ENCODE peak calls at places on chromosomes 16 and 17, in seven cellular contexts. N, P, F, O, A, D and S are unnamed samples.
A peak's percentile ranks its signal among the peaks of the same experiment; 100 is the strongest.

GRCh38 chr17:78780335-78780734 is 1.7 kb downstream of the CYTH1 start:
- DNase-seq in D (no peak), O (no peak), P (no peak), F (peak; percentile 59), A (peak; percentile 44), N (no peak), S (no peak)

GRCh38 chr16:82996814-82997213 is 370.0 kb downstream of the CDH13 start:
- DNase-seq in A (no peak), D (no peak), N (no peak), F (no peak), O (no peak), P (no peak), S (no peak)

GRCh38 chr16:85996843-85997242 is 97.9 kb downstream of the IRF8 start:
- DNase-seq in N (no peak), A (peak; percentile 56), D (no peak), F (no peak), P (no peak), O (no peak), S (no peak)

GRCh38 chr17:61489719-61490490 is 37.7 kb downstream of the TBX4 start:
- DNase-seq in N (no peak), O (no peak), D (no peak), P (no peak), F (no peak), A (no peak), S (peak; percentile 80)

GRCh38 chr16:78684655-78685400 is 585.4 kb downstream of the WWOX start:
- DNase-seq in P (no peak), F (no peak), N (no peak), O (no peak), D (no peak), A (no peak), S (no peak)

GRCh38 chr17:50558955-50559614 is 1.4 kb upstream of the CACNA1G start:
- DNase-seq in F (no peak), D (no peak), P (no peak), A (no peak), O (no peak), N (no peak), S (no peak)

GRCh38 chr16:534089-534635 is 6.7 kb downstream of the CAPN15 start:
- DNase-seq in A (no peak), P (no peak), D (no peak), N (no peak), O (peak; percentile 71), F (no peak), S (no peak)

GRCh38 chr17:80498242-80498919 is 22.0 kb upstream of the NPTX1 start:
- DNase-seq in N (peak; percentile 8), F (no peak), O (peak; percentile 67), D (no peak), A (peak; percentile 79), P (peak; percentile 23), S (no peak)

GRCh38 chr16:83906690-83907089 is 7.8 kb downstream of the MLYCD start:
- DNase-seq in O (no peak), N (no peak), P (no peak), A (no peak), F (no peak), D (no peak), S (no peak)

GRCh38 chr17:32016231-32016630 is 9.0 kb downstream of the LRRC37B start:
- DNase-seq in N (no peak), P (no peak), A (no peak), D (no peak), F (peak; percentile 48), O (no peak), S (no peak)

GRCh38 chr17:29341726-29342125 is 47.8 kb upstream of the NUFIP2 start:
- DNase-seq in D (no peak), N (peak; percentile 28), P (no peak), O (no peak), A (no peak), F (no peak), S (peak; percentile 42)